ENCODE peak calls at places on chromosomes 5 and 9, in four cellular contexts. One of them, this sample, is unnamed.

GRCh38 chr5:11277323-11277722 is 516.3 kb upstream of the DAP start:
- DNase-seq in K562: no peak
- DNase-seq in HepG2: no peak
- DNase-seq in SK-N-SH: no peak
- DNase-seq in this sample: no peak

GRCh38 chr5:38616061-38616460 is 59.6 kb upstream of the LIFR start:
- DNase-seq in SK-N-SH: no peak
- DNase-seq in K562: no peak
- DNase-seq in HepG2: no peak
- DNase-seq in this sample: no peak

GRCh38 chr5:141835928-141836667 is 42.1 kb downstream of the PCDH1 start:
- DNase-seq in K562: no peak
- DNase-seq in HepG2: no peak
- DNase-seq in SK-N-SH: no peak
- DNase-seq in this sample: no peak

GRCh38 chr9:112861638-112862555 is 28.8 kb downstream of the SLC46A2 start:
- DNase-seq in K562: no peak
- DNase-seq in HepG2: no peak
- DNase-seq in SK-N-SH: no peak
- DNase-seq in this sample: no peak

GRCh38 chr5:75335952-75336624 is 932 bp upstream of the HMGCR start:
- DNase-seq in SK-N-SH: peak; percentile 73
- DNase-seq in K562: peak; percentile 28
- DNase-seq in HepG2: peak; percentile 81
- DNase-seq in this sample: peak; percentile 73

GRCh38 chr9:135858491-135859185 is 48.7 kb downstream of the CAMSAP1 start:
- DNase-seq in HepG2: no peak
- DNase-seq in K562: no peak
- DNase-seq in SK-N-SH: no peak
- DNase-seq in this sample: no peak

GRCh38 chr5:79205965-79206364 is 30.0 kb upstream of the JMY start:
- DNase-seq in HepG2: no peak
- DNase-seq in SK-N-SH: no peak
- DNase-seq in K562: no peak
- DNase-seq in this sample: no peak

GRCh38 chr5:71988808-71989207 is 118.5 kb upstream of the MAP1B start:
- DNase-seq in HepG2: peak; percentile 18
- DNase-seq in K562: no peak
- DNase-seq in SK-N-SH: no peak
- DNase-seq in this sample: no peak

GRCh38 chr9:135948446-135948845 is 12.7 kb downstream of the UBAC1 start:
- DNase-seq in K562: no peak
- DNase-seq in HepG2: no peak
- DNase-seq in SK-N-SH: no peak
- DNase-seq in this sample: no peak

GRCh38 chr9:79256691-79257213 is 315.0 kb upstream of the TLE4 start:
- DNase-seq in SK-N-SH: no peak
- DNase-seq in HepG2: no peak
- DNase-seq in K562: no peak
- DNase-seq in this sample: no peak

DNA sequence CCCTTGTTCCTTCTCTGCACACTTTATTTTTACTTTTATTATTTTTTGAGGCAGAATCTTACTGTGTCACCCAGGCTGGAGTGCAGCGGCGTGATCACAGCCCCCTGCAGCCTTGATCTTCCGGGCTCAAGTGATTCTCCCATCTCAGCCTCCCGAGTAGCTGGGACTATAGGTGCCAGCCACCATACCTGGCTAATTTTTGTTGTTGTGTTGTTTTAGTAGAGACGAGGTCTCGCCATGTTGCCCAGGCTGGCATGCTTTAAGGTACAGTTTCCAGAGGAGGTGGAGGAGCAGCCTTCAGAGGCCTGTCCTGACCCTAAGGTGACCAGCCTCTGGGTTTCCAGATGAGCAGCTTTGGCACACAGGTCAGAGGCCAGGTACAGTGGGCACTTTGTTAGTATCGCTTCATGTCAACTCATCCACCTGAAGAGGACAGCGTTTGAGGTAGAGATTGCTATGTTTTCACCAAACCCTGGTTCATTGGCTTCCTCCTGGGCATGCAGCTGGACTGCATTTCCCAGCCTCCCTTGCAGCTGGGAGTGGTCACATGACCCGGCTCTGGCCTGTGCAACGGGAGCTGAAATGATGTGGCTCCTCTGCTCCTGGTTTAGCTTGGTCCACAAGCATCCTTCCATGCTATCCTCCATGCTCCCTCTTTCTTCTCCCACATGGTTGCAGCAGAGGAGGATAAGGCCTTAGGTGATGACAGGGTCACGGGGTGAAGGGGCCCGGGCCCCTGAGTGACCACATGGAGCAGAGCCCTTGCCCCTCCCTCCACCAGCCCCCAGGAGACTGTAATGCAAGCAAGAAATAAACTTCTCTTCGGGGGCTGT is 139.3 kb upstream of the IER5L start:
- DNase-seq in K562: no peak
- DNase-seq in HepG2: peak; percentile 69
- DNase-seq in SK-N-SH: peak; percentile 63
- DNase-seq in this sample: no peak
- H3K4me1 ChIP-seq in K562: peaks cover 14% of the 10 kb centered on the region
- H3K4me1 ChIP-seq in HepG2: peaks cover 91% of the 10 kb centered on the region
- H3K4me1 ChIP-seq in SK-N-SH: peaks cover 20% of the 10 kb centered on the region
- H3K4me1 ChIP-seq in this sample: peaks cover 13% of the 10 kb centered on the region

GRCh38 chr5:150625164-150625535 is 15.3 kb upstream of the SYNPO start:
- DNase-seq in HepG2: no peak
- DNase-seq in K562: no peak
- DNase-seq in SK-N-SH: no peak
- DNase-seq in this sample: no peak

GRCh38 chr5:150625831-150626746 is 14.4 kb upstream of the SYNPO start:
- DNase-seq in HepG2: no peak
- DNase-seq in K562: no peak
- DNase-seq in SK-N-SH: no peak
- DNase-seq in this sample: no peak

GRCh38 chr5:150628936-150629485 is 11.4 kb upstream of the SYNPO start:
- DNase-seq in K562: no peak
- DNase-seq in SK-N-SH: no peak
- DNase-seq in HepG2: no peak
- DNase-seq in this sample: no peak

GRCh38 chr5:150627731-150628545 is 12.5 kb upstream of the SYNPO start:
- DNase-seq in HepG2: no peak
- DNase-seq in K562: no peak
- DNase-seq in SK-N-SH: no peak
- DNase-seq in this sample: no peak

DNA sequence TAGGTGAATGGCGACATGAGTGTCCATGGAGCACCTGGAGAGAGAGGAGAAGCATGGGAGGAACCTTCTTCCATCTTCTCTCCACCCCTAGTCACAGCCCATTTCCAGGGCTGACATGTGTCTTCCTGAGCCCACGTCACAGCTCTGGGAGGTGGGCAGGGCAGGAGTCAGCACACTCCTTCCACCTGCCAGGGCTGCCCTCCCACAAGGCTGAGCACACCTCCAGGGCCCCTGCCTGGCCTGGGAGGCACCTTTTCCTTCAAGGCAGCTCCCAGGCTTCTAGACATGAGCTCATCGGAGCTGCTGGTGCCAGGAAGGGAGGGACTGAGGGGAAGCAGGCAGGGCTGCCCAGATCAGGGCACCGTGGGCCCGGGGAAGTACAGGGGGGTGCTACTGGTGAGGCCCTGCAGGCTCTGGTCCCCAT is 13.6 kb upstream of the SYNPO start:
- DNase-seq in SK-N-SH: no peak
- DNase-seq in K562: no peak
- DNase-seq in HepG2: no peak
- DNase-seq in this sample: no peak
- TF ChIP-seq ELF1 in SK-N-SH: no peak
- TF ChIP-seq ELF1 in K562: no peak
- TF ChIP-seq ELF1 in HepG2: no peak
- TF ChIP-seq ELF1 in this sample: no peak

GRCh38 chr5:181243020-181243520 is 636 bp downstream of the RACK1 start:
- DNase-seq in K562: peak; percentile 34
- DNase-seq in SK-N-SH: no peak
- DNase-seq in HepG2: no peak
- DNase-seq in this sample: no peak

GRCh38 chr5:181248277-181248676 is 4.6 kb upstream of the RACK1 start:
- DNase-seq in HepG2: no peak
- DNase-seq in K562: no peak
- DNase-seq in SK-N-SH: no peak
- DNase-seq in this sample: no peak

GRCh38 chr5:181243521-181244307 is at the start of gene RACK1:
- DNase-seq in SK-N-SH: peak; percentile 84
- DNase-seq in HepG2: peak; percentile 87
- DNase-seq in K562: peak; percentile 67
- DNase-seq in this sample: peak; percentile 81

GRCh38 chr5:181246276-181247050 is 2.8 kb upstream of the RACK1 start:
- DNase-seq in HepG2: peak; percentile 74
- DNase-seq in K562: peak; percentile 90
- DNase-seq in SK-N-SH: peak; percentile 93
- DNase-seq in this sample: peak; percentile 62

GRCh38 chr5:181245427-181246275 is 1.9 kb upstream of the RACK1 start:
- DNase-seq in K562: no peak
- DNase-seq in SK-N-SH: peak; percentile 33
- DNase-seq in HepG2: no peak
- DNase-seq in this sample: no peak
- H3K4me1 ChIP-seq in K562: peaks cover 41% of the 10 kb centered on the region
- H3K4me1 ChIP-seq in SK-N-SH: peaks cover 22% of the 10 kb centered on the region
- H3K4me1 ChIP-seq in HepG2: peaks cover 47% of the 10 kb centered on the region
- H3K4me1 ChIP-seq in this sample: peaks cover 56% of the 10 kb centered on the region

DNA sequence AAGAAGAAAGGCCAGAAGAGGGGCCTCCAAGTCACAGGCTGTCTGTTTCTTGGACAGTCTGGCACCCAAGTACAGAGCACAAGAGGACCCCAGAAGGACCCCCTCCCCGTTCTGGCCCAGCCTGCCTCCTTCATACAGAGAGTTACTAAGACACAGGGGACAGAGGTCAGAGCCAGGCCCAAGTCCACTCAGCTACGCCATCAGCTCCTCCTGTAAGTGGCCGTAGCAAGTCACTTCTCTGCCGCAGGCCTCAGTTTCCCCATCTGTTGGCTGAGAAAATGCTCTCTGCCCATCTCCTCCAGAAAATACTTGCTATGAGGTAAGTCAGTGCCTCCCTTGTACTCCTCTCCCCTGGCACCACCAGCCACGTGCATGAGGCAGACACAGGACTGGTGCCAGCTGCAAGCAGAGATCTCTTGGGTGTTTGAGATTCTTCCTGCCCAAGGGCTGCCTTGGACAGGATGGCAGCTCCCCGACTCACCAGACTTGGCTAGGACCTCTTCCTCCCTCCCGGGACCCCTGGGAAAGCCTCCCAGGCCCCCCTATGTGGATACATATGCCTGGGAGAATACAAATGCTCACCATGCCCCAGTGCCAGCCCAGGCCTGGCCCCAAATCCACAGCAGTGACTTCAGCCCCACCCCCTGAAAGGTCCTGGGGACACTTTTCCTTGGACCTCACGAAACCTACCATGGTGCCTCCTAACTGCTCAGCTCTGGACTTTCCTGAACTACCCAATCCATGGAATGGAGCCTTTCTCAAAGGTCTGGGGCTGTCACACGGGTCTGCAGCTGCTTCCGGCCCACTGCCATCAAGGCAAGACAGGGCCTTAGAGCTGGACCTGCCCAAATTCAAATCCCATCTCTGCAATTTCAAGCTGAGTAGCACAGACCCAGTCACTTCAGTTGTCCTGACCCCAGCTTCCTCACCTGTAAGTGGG is 5.1 kb downstream of the EEIG1 start:
- DNase-seq in SK-N-SH: no peak
- DNase-seq in HepG2: no peak
- DNase-seq in K562: no peak
- DNase-seq in this sample: no peak
- TF ChIP-seq ELF1 in SK-N-SH: no peak
- TF ChIP-seq ELF1 in HepG2: no peak
- TF ChIP-seq ELF1 in K562: no peak
- TF ChIP-seq ELF1 in this sample: no peak

DNA sequence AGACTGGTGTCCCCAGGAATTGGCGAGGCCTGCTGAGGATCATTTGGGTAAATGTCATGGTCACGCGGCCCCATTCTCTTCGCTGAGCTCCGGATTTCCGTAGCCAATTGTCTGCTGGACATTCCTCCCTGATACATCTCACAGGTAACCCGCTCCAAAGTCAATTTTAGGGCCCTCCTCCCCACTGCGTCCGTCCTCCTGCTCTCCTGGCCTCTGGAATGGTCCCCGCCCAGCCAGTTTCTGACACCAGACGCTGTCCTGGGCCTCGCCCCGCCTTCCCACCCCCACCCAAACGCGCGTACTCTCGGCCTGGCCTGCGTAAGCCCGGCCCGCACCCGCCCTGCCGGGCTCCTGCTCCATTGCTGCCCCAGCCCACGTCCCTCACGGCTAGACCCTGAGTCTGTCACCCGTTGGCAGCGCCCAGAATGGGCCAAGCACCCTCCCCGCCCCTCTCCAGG is 202.0 kb downstream of the AUH start:
- DNase-seq in HepG2: no peak
- DNase-seq in SK-N-SH: no peak
- DNase-seq in K562: no peak
- DNase-seq in this sample: no peak
- H3K4me1 ChIP-seq in HepG2: peaks cover 24% of the 10 kb centered on the region
- H3K4me1 ChIP-seq in SK-N-SH: peaks cover 12% of the 10 kb centered on the region
- H3K4me1 ChIP-seq in K562: peaks cover 30% of the 10 kb centered on the region
- H3K4me1 ChIP-seq in this sample: peaks cover 8% of the 10 kb centered on the region